ENCODE peak calls at places on chromosomes 16 and 17, in four cellular contexts. One of them, this sample, is unnamed.

GRCh38 chr16:11994187-11995119 is 17.9 kb downstream of the SNX29 start:
- DNase-seq in renal cortical epithelial cell: peak
- DNase-seq in NCI-H146: no peak
- DNase-seq in DMS79: no peak
- DNase-seq in this sample: no peak

GRCh38 chr17:50180066-50180465 is 14.3 kb downstream of the SGCA start:
- DNase-seq in renal cortical epithelial cell: no peak
- DNase-seq in NCI-H146: no peak
- DNase-seq in DMS79: no peak
- DNase-seq in this sample: no peak

GRCh38 chr17:75565066-75565465 is 22.5 kb upstream of the MYO15B start:
- DNase-seq in renal cortical epithelial cell: peak
- DNase-seq in NCI-H146: no peak
- DNase-seq in DMS79: no peak
- DNase-seq in this sample: no peak

GRCh38 chr16:9966569-9967157 is 215.6 kb downstream of the GRIN2A start:
- DNase-seq in renal cortical epithelial cell: peak
- DNase-seq in NCI-H146: no peak
- DNase-seq in DMS79: no peak
- DNase-seq in this sample: no peak

GRCh38 chr17:33871720-33872535 is 383.2 kb upstream of the CCL2 start:
- DNase-seq in renal cortical epithelial cell: peak
- DNase-seq in NCI-H146: no peak
- DNase-seq in DMS79: no peak
- DNase-seq in this sample: no peak

GRCh38 chr17:696412-696811 is 18.2 kb downstream of the VPS53 start:
- DNase-seq in renal cortical epithelial cell: no peak
- DNase-seq in NCI-H146: no peak
- DNase-seq in DMS79: no peak
- DNase-seq in this sample: no peak

GRCh38 chr17:73359987-73360410 is 48.2 kb upstream of the CDC42EP4 start:
- DNase-seq in renal cortical epithelial cell: no peak
- DNase-seq in NCI-H146: peak
- DNase-seq in DMS79: no peak
- DNase-seq in this sample: no peak

GRCh38 chr17:41907185-41907556 is 11.6 kb downstream of the ACLY start:
- DNase-seq in renal cortical epithelial cell: peak
- DNase-seq in NCI-H146: no peak
- DNase-seq in DMS79: peak
- DNase-seq in this sample: no peak

GRCh38 chr17:73551144-73551543 is 93.1 kb downstream of the SDK2 start:
- DNase-seq in renal cortical epithelial cell: no peak
- DNase-seq in NCI-H146: no peak
- DNase-seq in DMS79: no peak
- DNase-seq in this sample: no peak

GRCh38 chr17:82212331-82213250 is at the start of gene CCDC57:
- DNase-seq in renal cortical epithelial cell: no peak
- DNase-seq in NCI-H146: peak
- DNase-seq in DMS79: no peak
- DNase-seq in this sample: peak

GRCh38 chr17:1111599-1112443 is 68.0 kb downstream of the ABR start:
- DNase-seq in renal cortical epithelial cell: no peak
- DNase-seq in NCI-H146: peak
- DNase-seq in DMS79: no peak
- DNase-seq in this sample: no peak

GRCh38 chr17:15479697-15480096 is 12.3 kb upstream of the CDRT4 start:
- DNase-seq in renal cortical epithelial cell: peak
- DNase-seq in NCI-H146: no peak
- DNase-seq in DMS79: no peak
- DNase-seq in this sample: no peak

GRCh38 chr17:59840329-59840907 is 52.3 kb downstream of the TUBD1 start:
- DNase-seq in renal cortical epithelial cell: no peak
- DNase-seq in NCI-H146: no peak
- DNase-seq in DMS79: no peak
- DNase-seq in this sample: no peak

GRCh38 chr17:78416791-78417530 is 38.5 kb downstream of the PGS1 start:
- DNase-seq in renal cortical epithelial cell: no peak
- DNase-seq in NCI-H146: no peak
- DNase-seq in DMS79: no peak
- DNase-seq in this sample: no peak

GRCh38 chr17:51121620-51122472 is 1.2 kb upstream of the SPAG9 start:
- DNase-seq in renal cortical epithelial cell: peak
- DNase-seq in NCI-H146: peak
- DNase-seq in DMS79: peak
- DNase-seq in this sample: peak

GRCh38 chr17:64772845-64773299 is 110.8 kb upstream of the SMURF2 start:
- DNase-seq in renal cortical epithelial cell: no peak
- DNase-seq in NCI-H146: no peak
- DNase-seq in DMS79: no peak
- DNase-seq in this sample: no peak